ENCODE peak calls at places on chromosomes 6 and 20, in seven cellular contexts. One of them, this sample, is unnamed.

GRCh38 chr6:45156075-45156474 is 172.1 kb upstream of the RUNX2 start:
- DNase-seq in neuronal stem cell: no peak
- DNase-seq in IMR-90: no peak
- DNase-seq in mesendoderm: no peak
- DNase-seq in H9: no peak
- DNase-seq in H1: no peak
- DNase-seq in trophoblast cell: peak; percentile 42
- DNase-seq in this sample: no peak

GRCh38 chr20:8361008-8361652 is 229.1 kb downstream of the PLCB1 start:
- DNase-seq in neuronal stem cell: no peak
- DNase-seq in IMR-90: peak; percentile 58
- DNase-seq in mesendoderm: peak; percentile 33
- DNase-seq in H9: no peak
- DNase-seq in H1: no peak
- DNase-seq in trophoblast cell: peak; percentile 37
- DNase-seq in this sample: peak; percentile 12

GRCh38 chr6:34656378-34657036 is 40.1 kb downstream of the ILRUN start:
- DNase-seq in neuronal stem cell: no peak
- DNase-seq in IMR-90: peak; percentile 90
- DNase-seq in mesendoderm: no peak
- DNase-seq in H9: no peak
- DNase-seq in H1: no peak
- DNase-seq in trophoblast cell: peak; percentile 21
- DNase-seq in this sample: peak; percentile 97

GRCh38 chr6:49328051-49328450 is 135.0 kb downstream of the MMUT start:
- DNase-seq in neuronal stem cell: peak; percentile 2
- DNase-seq in IMR-90: no peak
- DNase-seq in mesendoderm: no peak
- DNase-seq in H9: no peak
- DNase-seq in H1: no peak
- DNase-seq in trophoblast cell: no peak
- DNase-seq in this sample: peak; percentile 34

GRCh38 chr6:45500924-45501816 is 123.4 kb upstream of the SUPT3H start:
- DNase-seq in neuronal stem cell: no peak
- DNase-seq in IMR-90: no peak
- DNase-seq in mesendoderm: peak; percentile 91
- DNase-seq in H9: peak; percentile 75
- DNase-seq in H1: peak; percentile 57
- DNase-seq in trophoblast cell: peak; percentile 59
- DNase-seq in this sample: no peak

GRCh38 chr6:162533009-162533400 is 194.6 kb downstream of the PRKN start:
- DNase-seq in neuronal stem cell: no peak
- DNase-seq in IMR-90: no peak
- DNase-seq in mesendoderm: no peak
- DNase-seq in H9: no peak
- DNase-seq in H1: no peak
- DNase-seq in trophoblast cell: peak; percentile 20
- DNase-seq in this sample: no peak

GRCh38 chr20:34180460-34181108 is 60.6 kb upstream of the ASIP start:
- DNase-seq in neuronal stem cell: no peak
- DNase-seq in IMR-90: no peak
- DNase-seq in mesendoderm: no peak
- DNase-seq in H9: no peak
- DNase-seq in H1: no peak
- DNase-seq in trophoblast cell: peak; percentile 93
- DNase-seq in this sample: no peak

GRCh38 chr20:9112541-9113515 is 43.9 kb downstream of the PLCB4 start:
- DNase-seq in neuronal stem cell: no peak
- DNase-seq in IMR-90: peak; percentile 78
- DNase-seq in mesendoderm: no peak
- DNase-seq in H9: no peak
- DNase-seq in H1: no peak
- DNase-seq in trophoblast cell: no peak
- DNase-seq in this sample: peak; percentile 41

GRCh38 chr20:10519361-10520048 is 84.4 kb downstream of the SLX4IP start:
- DNase-seq in neuronal stem cell: no peak
- DNase-seq in IMR-90: peak; percentile 85
- DNase-seq in mesendoderm: no peak
- DNase-seq in H9: no peak
- DNase-seq in H1: no peak
- DNase-seq in trophoblast cell: no peak
- DNase-seq in this sample: peak; percentile 57

GRCh38 chr20:57022306-57022705 is 244.1 kb downstream of the BMP7 start:
- DNase-seq in neuronal stem cell: no peak
- DNase-seq in IMR-90: no peak
- DNase-seq in mesendoderm: peak; percentile 91
- DNase-seq in H9: peak; percentile 92
- DNase-seq in H1: peak; percentile 65
- DNase-seq in trophoblast cell: no peak
- DNase-seq in this sample: no peak

GRCh38 chr6:164926686-164927085 is 382.7 kb downstream of the C6orf118 start:
- DNase-seq in neuronal stem cell: no peak
- DNase-seq in IMR-90: no peak
- DNase-seq in mesendoderm: no peak
- DNase-seq in H9: no peak
- DNase-seq in H1: no peak
- DNase-seq in trophoblast cell: no peak
- DNase-seq in this sample: no peak

GRCh38 chr20:46434597-46434996 is 28.2 kb upstream of the ELMO2 start:
- DNase-seq in neuronal stem cell: no peak
- DNase-seq in IMR-90: no peak
- DNase-seq in mesendoderm: no peak
- DNase-seq in H9: no peak
- DNase-seq in H1: no peak
- DNase-seq in trophoblast cell: no peak
- DNase-seq in this sample: no peak

GRCh38 chr6:12911387-12911960 is 194.9 kb downstream of the PHACTR1 start:
- DNase-seq in neuronal stem cell: no peak
- DNase-seq in IMR-90: peak; percentile 9
- DNase-seq in mesendoderm: peak; percentile 32
- DNase-seq in H9: no peak
- DNase-seq in H1: no peak
- DNase-seq in trophoblast cell: peak; percentile 47
- DNase-seq in this sample: peak; percentile 40

GRCh38 chr6:117449549-117450439 is 24.1 kb upstream of the ROS1 start:
- DNase-seq in neuronal stem cell: peak; percentile 54
- DNase-seq in IMR-90: peak; percentile 83
- DNase-seq in mesendoderm: peak; percentile 77
- DNase-seq in H9: peak; percentile 46
- DNase-seq in H1: peak; percentile 56
- DNase-seq in trophoblast cell: peak; percentile 84
- DNase-seq in this sample: peak; percentile 85

GRCh38 chr6:112939543-112939942 is 592.4 kb downstream of the RFPL4B start:
- DNase-seq in neuronal stem cell: no peak
- DNase-seq in IMR-90: no peak
- DNase-seq in mesendoderm: no peak
- DNase-seq in H9: no peak
- DNase-seq in H1: no peak
- DNase-seq in trophoblast cell: no peak
- DNase-seq in this sample: no peak

GRCh38 chr6:56944651-56945050 is 10.3 kb upstream of the BEND6 start:
- DNase-seq in neuronal stem cell: no peak
- DNase-seq in IMR-90: no peak
- DNase-seq in mesendoderm: no peak
- DNase-seq in H9: no peak
- DNase-seq in H1: no peak
- DNase-seq in trophoblast cell: no peak
- DNase-seq in this sample: no peak

GRCh38 chr20:7704021-7704420 is 236.2 kb downstream of the HAO1 start:
- DNase-seq in neuronal stem cell: no peak
- DNase-seq in IMR-90: no peak
- DNase-seq in mesendoderm: no peak
- DNase-seq in H9: no peak
- DNase-seq in H1: no peak
- DNase-seq in trophoblast cell: no peak
- DNase-seq in this sample: no peak

GRCh38 chr6:158047120-158047518 is 65.5 kb downstream of the SYNJ2 start:
- DNase-seq in neuronal stem cell: no peak
- DNase-seq in IMR-90: peak; percentile 59
- DNase-seq in mesendoderm: no peak
- DNase-seq in H9: no peak
- DNase-seq in H1: no peak
- DNase-seq in trophoblast cell: no peak
- DNase-seq in this sample: no peak

GRCh38 chr6:64811145-64811544 is 895.9 kb downstream of the EYS start:
- DNase-seq in neuronal stem cell: no peak
- DNase-seq in IMR-90: no peak
- DNase-seq in mesendoderm: no peak
- DNase-seq in H9: no peak
- DNase-seq in H1: no peak
- DNase-seq in trophoblast cell: no peak
- DNase-seq in this sample: no peak

GRCh38 chr6:152150196-152150595 is 342.7 kb downstream of the ESR1 start:
- DNase-seq in neuronal stem cell: no peak
- DNase-seq in IMR-90: no peak
- DNase-seq in mesendoderm: no peak
- DNase-seq in H9: no peak
- DNase-seq in H1: no peak
- DNase-seq in trophoblast cell: no peak
- DNase-seq in this sample: no peak

GRCh38 chr20:775679-776135 is 7.4 kb upstream of the SLC52A3 start:
- DNase-seq in neuronal stem cell: no peak
- DNase-seq in IMR-90: no peak
- DNase-seq in mesendoderm: peak; percentile 43
- DNase-seq in H9: peak; percentile 90
- DNase-seq in H1: peak; percentile 81
- DNase-seq in trophoblast cell: peak; percentile 12
- DNase-seq in this sample: no peak

GRCh38 chr6:143110996-143111395 is 50.3 kb downstream of the AIG1 start:
- DNase-seq in neuronal stem cell: no peak
- DNase-seq in IMR-90: peak; percentile 52
- DNase-seq in mesendoderm: no peak
- DNase-seq in H9: no peak
- DNase-seq in H1: no peak
- DNase-seq in trophoblast cell: peak; percentile 3
- DNase-seq in this sample: no peak

GRCh38 chr20:8074931-8075330 is 55.4 kb upstream of the TMX4 start:
- DNase-seq in neuronal stem cell: no peak
- DNase-seq in IMR-90: no peak
- DNase-seq in mesendoderm: no peak
- DNase-seq in H9: no peak
- DNase-seq in H1: no peak
- DNase-seq in trophoblast cell: no peak
- DNase-seq in this sample: no peak

GRCh38 chr6:53854843-53855567 is 60.2 kb downstream of the LRRC1 start:
- DNase-seq in neuronal stem cell: no peak
- DNase-seq in IMR-90: no peak
- DNase-seq in mesendoderm: no peak
- DNase-seq in H9: no peak
- DNase-seq in H1: no peak
- DNase-seq in trophoblast cell: no peak
- DNase-seq in this sample: no peak

GRCh38 chr20:20782747-20783146 is 70.3 kb upstream of the RALGAPA2 start:
- DNase-seq in neuronal stem cell: no peak
- DNase-seq in IMR-90: no peak
- DNase-seq in mesendoderm: no peak
- DNase-seq in H9: no peak
- DNase-seq in H1: no peak
- DNase-seq in trophoblast cell: no peak
- DNase-seq in this sample: no peak

DNA sequence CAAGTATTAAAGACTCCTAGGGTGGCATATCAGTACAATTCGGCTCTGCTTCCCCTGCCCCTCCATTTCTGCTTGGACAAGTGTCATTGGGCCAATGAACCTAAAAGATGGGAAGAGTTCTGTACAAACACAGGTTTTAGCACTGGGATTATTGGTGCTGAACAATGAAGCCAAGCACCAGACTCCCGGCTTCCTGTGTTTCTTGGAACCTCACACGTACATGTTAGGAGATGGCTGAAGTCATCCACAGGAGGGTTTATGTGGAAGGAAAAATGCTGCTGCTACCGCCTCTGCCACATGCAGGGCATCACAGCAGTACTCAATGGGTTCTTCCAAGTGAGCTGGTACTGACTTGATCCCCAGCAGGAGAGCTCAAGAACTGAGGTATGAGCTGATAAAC is 49.7 kb downstream of the TNFRSF21 start:
- DNase-seq in neuronal stem cell: no peak
- DNase-seq in IMR-90: no peak
- DNase-seq in mesendoderm: no peak
- DNase-seq in H9: no peak
- DNase-seq in H1: no peak
- DNase-seq in trophoblast cell: no peak
- DNase-seq in this sample: no peak
- H3K18ac ChIP-seq in neuronal stem cell: no peak overlapping the region
- H3K18ac ChIP-seq in IMR-90: no peak overlapping the region
- H3K18ac ChIP-seq in mesendoderm: no peak overlapping the region
- H3K18ac ChIP-seq in H9: no peak overlapping the region
- H3K18ac ChIP-seq in H1: no peak overlapping the region
- H3K18ac ChIP-seq in trophoblast cell: no peak overlapping the region
- H3K18ac ChIP-seq in this sample: no peak overlapping the region

GRCh38 chr20:50141018-50141675 is 12.4 kb downstream of the PEDS1 start:
- DNase-seq in neuronal stem cell: no peak
- DNase-seq in IMR-90: no peak
- DNase-seq in mesendoderm: no peak
- DNase-seq in H9: no peak
- DNase-seq in H1: no peak
- DNase-seq in trophoblast cell: no peak
- DNase-seq in this sample: no peak
- H3K9ac ChIP-seq in neuronal stem cell: no peak overlapping the region
- H3K9ac ChIP-seq in IMR-90: no peak overlapping the region
- H3K9ac ChIP-seq in mesendoderm: no peak overlapping the region
- H3K9ac ChIP-seq in H9: no peak overlapping the region
- H3K9ac ChIP-seq in H1: no peak overlapping the region
- H3K9ac ChIP-seq in trophoblast cell: no peak overlapping the region
- H3K9ac ChIP-seq in this sample: no peak overlapping the region

GRCh38 chr20:44792794-44793193 is 17.6 kb downstream of the RIMS4 start:
- DNase-seq in neuronal stem cell: no peak
- DNase-seq in IMR-90: no peak
- DNase-seq in mesendoderm: no peak
- DNase-seq in H9: no peak
- DNase-seq in H1: no peak
- DNase-seq in trophoblast cell: no peak
- DNase-seq in this sample: no peak
- H3K18ac ChIP-seq in neuronal stem cell: no peak overlapping the region
- H3K18ac ChIP-seq in IMR-90: no peak overlapping the region
- H3K18ac ChIP-seq in mesendoderm: no peak overlapping the region
- H3K18ac ChIP-seq in H9: no peak overlapping the region
- H3K18ac ChIP-seq in H1: no peak overlapping the region
- H3K18ac ChIP-seq in trophoblast cell: no peak overlapping the region
- H3K18ac ChIP-seq in this sample: no peak overlapping the region

DNA sequence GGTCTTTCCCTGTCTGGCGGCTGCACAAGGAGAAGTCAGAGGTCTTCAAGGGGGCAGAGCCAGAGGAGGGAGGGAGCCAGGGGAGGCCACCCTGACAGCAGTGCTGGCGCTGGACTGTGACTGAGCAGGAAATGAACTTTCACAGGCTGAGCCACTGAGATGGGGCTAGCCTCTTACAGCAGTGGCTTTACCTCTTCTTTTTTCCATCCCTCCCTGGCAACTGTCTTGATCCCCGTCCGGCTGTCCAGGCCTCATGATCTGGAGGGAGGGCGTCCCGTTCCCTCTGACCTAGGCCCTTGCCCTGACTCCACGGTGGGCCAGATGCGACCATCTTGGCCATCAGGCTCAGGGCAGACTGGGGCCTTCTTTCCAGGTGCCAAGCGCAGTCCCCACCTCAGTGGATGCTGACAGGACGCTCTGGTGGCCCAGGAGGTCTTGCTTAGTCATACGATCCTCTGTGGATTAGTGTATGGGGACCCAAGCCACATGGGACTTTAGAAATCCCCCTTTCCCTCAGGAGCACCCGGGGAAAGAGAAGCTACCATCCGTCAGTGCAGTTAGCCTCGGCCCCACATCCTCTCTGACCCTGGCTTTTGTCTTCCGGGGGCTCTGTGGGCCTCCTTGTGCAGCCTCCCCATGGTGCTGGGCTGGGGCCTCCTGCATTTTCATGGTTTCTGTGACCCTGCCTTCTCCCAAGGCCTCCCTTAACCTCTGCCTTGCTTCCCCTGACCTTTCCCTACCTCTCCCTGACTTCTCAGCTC is 57.4 kb upstream of the CCDC167 start:
- DNase-seq in neuronal stem cell: no peak
- DNase-seq in IMR-90: no peak
- DNase-seq in mesendoderm: no peak
- DNase-seq in H9: no peak
- DNase-seq in H1: no peak
- DNase-seq in trophoblast cell: no peak
- DNase-seq in this sample: no peak
- H3K9ac ChIP-seq in neuronal stem cell: no peak overlapping the region
- H3K9ac ChIP-seq in IMR-90: no peak overlapping the region
- H3K9ac ChIP-seq in mesendoderm: no peak overlapping the region
- H3K9ac ChIP-seq in H9: no peak overlapping the region
- H3K9ac ChIP-seq in H1: no peak overlapping the region
- H3K9ac ChIP-seq in trophoblast cell: no peak overlapping the region
- H3K9ac ChIP-seq in this sample: no peak overlapping the region